ENCODE peak calls at places on chromosomes 5 and 9, in six cellular contexts. F is H9, B is neuronal stem cell, Q is mesendoderm, I is H1, H is trophoblast cell. O is an unnamed sample.

GRCh38 chr5:158153508-158153907 is 294.6 kb upstream of the CLINT1 start:
- DNase-seq in Q (no peak), B (no peak), I (no peak), H (no peak), F (no peak), O (no peak)

GRCh38 chr5:54658014-54658413 is 140.5 kb downstream of the SNX18 start:
- DNase-seq in Q (peak), I (no peak), B (no peak), F (no peak), H (no peak), O (peak)

GRCh38 chr9:93954436-93955355 is at the start of gene BARX1:
- DNase-seq in Q (no peak), I (no peak), H (peak), F (peak), B (no peak), O (no peak)

GRCh38 chr5:169577966-169578365 is 5.6 kb upstream of the SPDL1 start:
- DNase-seq in I (no peak), H (peak), B (no peak), Q (no peak), F (no peak), O (no peak)

GRCh38 chr5:122978644-122979297 is 57.8 kb downstream of the PPIC start:
- DNase-seq in Q (no peak), I (no peak), B (no peak), H (no peak), F (no peak), O (no peak)

GRCh38 chr5:36373527-36374086 is 71.9 kb upstream of the RANBP3L start:
- DNase-seq in F (no peak), I (no peak), Q (no peak), H (peak), B (no peak), O (peak)

GRCh38 chr5:7678057-7678456 is 172.9 kb downstream of the CFAP90 start:
- DNase-seq in B (no peak), Q (no peak), F (no peak), I (no peak), H (no peak), O (no peak)

GRCh38 chr5:14038341-14038959 is 94.0 kb upstream of the DNAH5 start:
- DNase-seq in Q (peak), B (no peak), F (no peak), I (no peak), H (peak), O (peak)

GRCh38 chr5:5613261-5613990 is 190.9 kb downstream of the ICE1 start:
- DNase-seq in B (no peak), Q (no peak), I (no peak), H (no peak), F (no peak), O (no peak)

GRCh38 chr5:78597068-78597857 is 51.3 kb downstream of the LHFPL2 start:
- DNase-seq in H (peak), B (no peak), I (no peak), F (no peak), Q (no peak), O (peak)

GRCh38 chr5:140240987-140241706 is 61.8 kb downstream of the PFDN1 start:
- DNase-seq in H (no peak), Q (peak), B (peak), F (peak), I (no peak), O (peak)

GRCh38 chr5:59525310-59525709 is 368.2 kb downstream of the PDE4D start:
- DNase-seq in I (no peak), B (no peak), F (no peak), Q (no peak), H (no peak), O (no peak)

GRCh38 chr5:173663810-173664526 is 47.5 kb upstream of the BOD1 start:
- DNase-seq in F (no peak), B (no peak), Q (no peak), I (no peak), H (no peak), O (no peak)

GRCh38 chr9:121498150-121498486 is 1.5 kb downstream of the GGTA1 start:
- DNase-seq in Q (peak), H (peak), F (peak), I (no peak), B (peak), O (peak)

GRCh38 chr5:36680066-36680465 is 73.7 kb downstream of the SLC1A3 start:
- DNase-seq in I (no peak), H (no peak), F (no peak), Q (no peak), B (no peak), O (no peak)

GRCh38 chr9:42852133-42852532 is 668.7 kb downstream of the SPATA31A6 start:
- DNase-seq in F (peak), I (peak), Q (peak), H (peak), B (peak), O (no peak)

GRCh38 chr9:2164268-2164667 is 149.1 kb downstream of the SMARCA2 start:
- DNase-seq in H (no peak), I (no peak), Q (no peak), F (no peak), B (no peak), O (no peak)

GRCh38 chr5:171926311-171926710 is 80.1 kb downstream of the FBXW11 start:
- DNase-seq in H (no peak), B (no peak), F (no peak), I (no peak), Q (peak), O (no peak)

GRCh38 chr5:44275908-44276307 is 113.3 kb downstream of the FGF10 start:
- DNase-seq in B (no peak), H (no peak), Q (no peak), F (no peak), I (no peak), O (no peak)

GRCh38 chr9:88905506-88905905 is 85.8 kb upstream of the S1PR3 start:
- DNase-seq in I (no peak), B (no peak), F (no peak), Q (no peak), H (no peak), O (peak)

GRCh38 chr9:92332577-92333287 is 7.0 kb downstream of the CENPP start:
- DNase-seq in H (no peak), B (no peak), Q (no peak), I (no peak), F (no peak), O (peak)

GRCh38 chr9:70407081-70407503 is 7.4 kb downstream of the KLF9 start:
- DNase-seq in Q (no peak), I (no peak), F (no peak), H (peak), B (no peak), O (peak)

GRCh38 chr9:124137944-124138335 is 119.8 kb upstream of the NEK6 start:
- DNase-seq in Q (no peak), H (peak), F (no peak), B (no peak), I (no peak), O (no peak)

GRCh38 chr5:84119252-84119651 is 265.4 kb downstream of the EDIL3 start:
- DNase-seq in B (no peak), I (no peak), F (no peak), H (no peak), Q (no peak), O (no peak)

GRCh38 chr9:129141066-129142041 is 30.1 kb downstream of the PTPA start:
- DNase-seq in I (no peak), Q (no peak), H (peak), F (peak), B (no peak), O (peak)

GRCh38 chr5:88778736-88779135 is 104.2 kb downstream of the MEF2C start:
- DNase-seq in Q (no peak), H (no peak), I (no peak), F (no peak), B (no peak), O (no peak)

GRCh38 chr5:171484460-171484899 is 65.0 kb downstream of the FGF18 start:
- DNase-seq in B (no peak), I (no peak), Q (no peak), H (peak), F (no peak), O (no peak)

GRCh38 chr5:74016373-74016772 is 390.4 kb downstream of the ARHGEF28 start:
- DNase-seq in B (no peak), Q (peak), F (peak), I (no peak), H (no peak), O (no peak)

DNA sequence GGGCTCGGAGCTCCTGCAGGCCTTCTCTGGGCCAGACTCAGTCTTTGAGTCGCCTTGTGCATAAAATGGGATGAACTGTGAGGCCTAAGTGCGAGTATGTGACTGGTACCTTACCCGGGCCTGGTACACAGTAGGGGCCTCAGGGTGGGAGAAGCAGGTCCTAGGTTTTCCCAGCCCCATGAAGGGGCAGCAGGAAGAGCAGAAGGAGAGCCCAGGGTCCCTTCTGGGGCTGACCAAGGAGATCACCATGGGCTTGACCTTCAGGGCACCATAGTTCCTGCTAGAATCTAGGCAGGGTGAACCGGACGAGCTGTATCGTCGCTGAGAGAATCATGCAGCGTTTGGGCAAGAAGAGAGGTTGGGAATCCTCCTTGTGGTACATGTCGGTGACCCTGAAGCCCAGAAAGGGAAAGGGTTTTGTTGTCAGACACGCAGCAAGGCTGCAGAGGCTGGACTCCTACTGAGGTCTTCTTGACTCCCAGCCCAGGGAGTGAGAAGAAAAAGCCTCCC is 373 bp upstream of the PHYKPL start:
- DNase-seq in Q (no peak), I (no peak), F (no peak), B (no peak), H (no peak), O (no peak)
- H2BK120ac ChIP-seq in Q (no peak), I (no peak), F (no peak), B (no peak), H (peak), O (peak)

DNA sequence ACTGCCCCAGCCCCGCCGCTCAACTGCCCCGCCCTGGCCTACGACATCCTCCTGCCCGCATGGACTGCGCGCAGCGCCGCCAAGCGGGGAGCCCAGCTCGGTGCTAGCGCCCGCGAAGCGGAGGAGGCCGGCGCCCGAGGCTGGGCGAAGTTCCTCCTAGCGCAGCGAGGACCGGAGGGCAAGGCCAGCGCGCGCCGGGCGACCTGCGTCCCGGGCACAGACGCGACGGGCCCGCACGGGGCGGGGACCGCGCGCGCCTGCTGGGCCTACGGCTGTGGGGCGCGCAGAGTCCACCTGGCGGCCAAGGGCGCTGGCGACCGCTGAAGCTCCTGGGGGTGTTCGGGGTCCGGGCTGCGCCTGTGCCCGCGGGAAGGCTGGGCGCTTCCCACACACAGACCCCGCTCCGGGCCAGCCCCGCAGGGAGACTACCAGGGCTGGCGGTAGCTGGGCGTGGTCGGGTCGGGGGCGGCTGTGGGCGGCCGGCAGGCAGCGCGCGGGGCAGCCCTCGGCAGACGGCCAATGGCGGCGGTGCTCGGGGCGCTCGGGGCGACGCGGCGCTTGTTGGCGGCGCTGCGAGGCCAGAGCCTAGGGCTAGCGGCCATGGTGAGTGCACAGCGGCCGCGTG is at the start of gene PCBD2:
- DNase-seq in Q (peak), H (peak), B (peak), I (peak), F (peak), O (peak)
- H3K18ac ChIP-seq in Q (peak), H (peak), B (peak), I (peak), F (peak), O (peak)

GRCh38 chr5:151699071-151699901 is 12.6 kb upstream of the SPARC start:
- DNase-seq in I (no peak), F (peak), H (peak), Q (peak), B (no peak), O (peak)
- H2BK120ac ChIP-seq in I (no peak), F (no peak), H (peak), Q (peak), B (no peak), O (peak)

GRCh38 chr9:134214766-134215394 is 50.5 kb upstream of the RNU6ATAC start:
- DNase-seq in I (no peak), H (no peak), Q (no peak), F (no peak), B (no peak), O (no peak)

GRCh38 chr9:134216449-134216951 is 52.1 kb upstream of the RNU6ATAC start:
- DNase-seq in F (no peak), I (no peak), Q (no peak), H (no peak), B (no peak), O (no peak)

GRCh38 chr9:134215395-134215708 is 51.0 kb upstream of the RNU6ATAC start:
- DNase-seq in B (no peak), F (no peak), I (no peak), Q (no peak), H (no peak), O (no peak)

GRCh38 chr9:134216961-134217360 is 52.6 kb upstream of the RNU6ATAC start:
- DNase-seq in H (no peak), I (no peak), Q (no peak), F (no peak), B (no peak), O (no peak)

GRCh38 chr9:134215709-134216448 is 51.5 kb upstream of the RNU6ATAC start:
- DNase-seq in F (no peak), B (no peak), I (no peak), H (peak), Q (no peak), O (peak)
- H3K18ac ChIP-seq in F (no peak), B (peak), I (no peak), H (no peak), Q (no peak), O (peak)

DNA sequence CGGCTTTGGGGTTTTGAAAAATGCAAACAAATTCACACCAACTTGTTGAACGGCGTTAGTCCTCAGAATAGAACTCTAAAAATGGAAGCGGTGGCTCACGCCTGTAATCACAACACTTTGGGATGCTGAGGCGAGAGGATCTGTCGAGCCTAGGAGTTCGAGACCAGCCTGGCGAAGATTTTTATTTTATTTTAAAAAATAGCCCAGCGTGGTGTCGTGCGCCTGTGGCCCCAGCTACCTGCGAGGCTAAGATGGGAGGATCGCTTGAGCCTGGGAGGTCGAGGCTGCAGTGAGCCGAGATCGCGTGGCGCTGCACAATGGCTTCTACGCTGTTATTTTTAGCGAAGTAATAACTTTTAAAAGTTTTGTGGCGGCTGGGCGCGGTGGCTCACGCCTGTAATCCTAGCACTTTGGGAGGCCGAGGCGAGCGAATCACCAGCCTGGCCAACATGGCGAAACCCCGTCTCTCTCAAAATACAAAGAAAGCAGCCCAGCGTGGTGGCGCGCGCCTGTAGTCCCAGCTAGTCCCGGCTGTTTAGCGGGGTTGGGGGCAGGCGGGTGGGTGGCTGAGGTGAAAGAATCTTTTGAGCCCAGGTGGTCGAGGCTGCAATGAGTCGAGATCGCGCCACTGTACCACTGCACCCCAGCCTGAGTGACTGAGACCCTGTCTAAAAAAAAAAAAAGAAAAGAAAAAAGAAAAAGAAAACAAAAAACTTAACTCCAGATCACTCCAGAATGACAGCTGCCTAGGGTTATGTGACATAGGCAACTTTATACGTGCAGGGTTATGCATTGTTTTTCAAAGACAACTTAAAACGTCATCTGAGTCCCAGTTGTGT is 808 bp upstream of the PLIN2 start:
- DNase-seq in B (peak), I (no peak), H (peak), F (peak), Q (peak), O (no peak)
- H2BK120ac ChIP-seq in B (peak), I (no peak), H (peak), F (peak), Q (peak), O (peak)

GRCh38 chr9:87597710-87598200 is 100.1 kb downstream of the DAPK1 start:
- DNase-seq in Q (no peak), F (no peak), H (peak), B (no peak), I (no peak), O (no peak)
- H3K18ac ChIP-seq in Q (no peak), F (no peak), H (no peak), B (no peak), I (no peak), O (no peak)

DNA sequence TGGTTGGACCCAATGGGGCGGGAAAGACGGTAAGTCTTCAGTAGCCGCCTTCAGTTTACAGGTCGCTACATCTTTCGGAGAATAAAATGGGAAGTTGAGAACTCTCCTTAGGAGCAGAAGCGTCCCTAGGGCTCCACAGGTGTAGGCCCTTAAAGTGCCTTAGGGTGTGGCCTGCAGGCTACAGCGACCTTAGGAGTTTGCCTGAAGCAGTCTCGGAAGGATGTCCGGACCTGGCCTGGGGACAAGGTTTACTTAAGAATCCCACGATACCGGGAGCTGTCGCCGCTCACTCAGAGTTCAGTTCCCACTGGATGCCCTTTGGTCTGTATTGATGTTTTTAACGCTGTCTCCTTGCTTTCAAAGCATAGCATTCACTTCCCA is 638 bp downstream of the RAD50 start:
- DNase-seq in B (no peak), H (peak), I (no peak), Q (peak), F (peak), O (peak)
- H2BK120ac ChIP-seq in B (no peak), H (no peak), I (no peak), Q (no peak), F (no peak), O (peak)

DNA sequence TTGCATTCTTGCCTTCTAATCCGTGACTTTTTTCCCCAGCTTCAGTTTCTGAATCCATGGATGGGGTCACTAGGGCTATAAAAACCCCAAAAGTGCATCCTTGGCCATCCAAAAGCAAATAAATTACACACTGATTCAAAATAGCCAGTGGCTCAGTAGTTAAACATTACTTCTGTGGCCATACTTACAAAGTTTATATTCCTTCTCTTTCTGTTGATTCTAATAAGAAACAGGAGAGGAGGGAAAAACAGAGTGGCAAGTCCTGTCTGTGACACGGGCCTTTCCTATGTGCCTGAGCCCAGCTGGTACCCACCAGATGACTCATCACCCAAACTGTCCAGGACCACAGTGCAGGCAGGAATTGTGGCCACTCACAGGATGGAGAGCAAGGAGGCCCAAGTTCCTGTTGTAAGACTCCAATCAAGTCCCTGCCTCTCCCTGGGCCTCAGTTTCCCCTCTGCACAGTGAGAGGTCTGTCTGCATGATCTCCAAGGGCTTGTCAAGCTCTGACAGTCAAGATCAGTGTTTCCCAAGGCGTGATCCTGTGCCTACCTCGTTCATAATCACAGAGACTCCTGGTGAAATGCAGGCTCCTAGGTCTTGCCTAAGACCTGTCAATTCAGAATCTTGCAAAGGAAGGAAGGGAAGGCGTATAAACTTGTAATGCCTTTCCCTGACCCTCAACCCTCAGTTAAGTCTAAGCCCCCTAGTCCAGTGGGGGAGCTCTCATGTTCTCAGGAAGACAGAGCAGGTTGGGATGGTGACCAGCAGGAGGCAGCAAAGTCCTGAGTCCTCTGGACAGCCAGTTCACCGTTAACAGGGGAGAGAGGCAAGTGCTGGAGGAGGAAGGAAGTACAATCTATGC is 29.5 kb downstream of the TNIP1 start:
- DNase-seq in F (peak), H (peak), B (peak), Q (peak), I (peak), O (peak)
- H3K18ac ChIP-seq in F (no peak), H (no peak), B (no peak), Q (no peak), I (no peak), O (no peak)

DNA sequence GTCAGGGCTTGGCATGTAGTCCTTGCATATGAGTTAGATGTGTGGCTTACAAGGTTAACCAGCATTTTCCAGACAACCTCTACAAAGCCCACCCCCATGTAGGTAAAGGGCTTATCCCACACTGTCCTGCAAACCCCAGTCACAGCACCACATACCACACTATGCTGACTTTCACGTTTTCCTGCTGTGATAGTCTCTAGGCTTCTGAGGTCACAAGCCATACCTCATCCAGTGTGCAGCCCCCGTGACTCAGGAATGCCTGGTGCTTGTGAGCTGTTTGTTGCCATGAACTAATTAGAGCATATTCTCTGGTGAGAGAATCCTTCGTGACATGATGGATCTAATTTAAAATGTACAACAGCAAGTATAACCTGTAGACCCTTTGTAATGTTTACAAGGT is 50.8 kb downstream of the ERAP1 start:
- DNase-seq in H (no peak), B (no peak), F (no peak), Q (peak), I (no peak), O (no peak)
- H2BK120ac ChIP-seq in H (no peak), B (no peak), F (no peak), Q (no peak), I (no peak), O (no peak)

GRCh38 chr5:69234457-69235268 is at the start of gene CDK7:
- DNase-seq in H (peak), F (peak), B (peak), I (peak), Q (peak), O (peak)
- H3K18ac ChIP-seq in H (peak), F (peak), B (peak), I (peak), Q (no peak), O (peak)

O was measured in IMR-90.